ENCODE peak calls at places on chromosomes 7 and 10, in four cellular contexts. One of them, this sample, is unnamed.

GRCh38 chr7:81383848-81384247 is 386.0 kb downstream of the HGF start:
- DNase-seq in AG04449: no peak
- DNase-seq in choroid plexus epithelial cell: no peak
- DNase-seq in kidney epithelial cell: no peak
- DNase-seq in this sample: no peak

GRCh38 chr10:124306922-124307371 is 111.8 kb downstream of the OAT start:
- DNase-seq in AG04449: no peak
- DNase-seq in choroid plexus epithelial cell: no peak
- DNase-seq in kidney epithelial cell: peak
- DNase-seq in this sample: no peak

GRCh38 chr10:122251459-122252255 is 19.4 kb upstream of the BTBD16 start:
- DNase-seq in AG04449: no peak
- DNase-seq in choroid plexus epithelial cell: no peak
- DNase-seq in kidney epithelial cell: no peak
- DNase-seq in this sample: no peak

GRCh38 chr7:78490526-78490925 is 692.0 kb downstream of the PHTF2 start:
- DNase-seq in AG04449: no peak
- DNase-seq in choroid plexus epithelial cell: no peak
- DNase-seq in kidney epithelial cell: no peak
- DNase-seq in this sample: no peak

GRCh38 chr7:95910341-95910740 is 138.0 kb downstream of the DYNC1I1 start:
- DNase-seq in AG04449: no peak
- DNase-seq in choroid plexus epithelial cell: no peak
- DNase-seq in kidney epithelial cell: no peak
- DNase-seq in this sample: no peak

GRCh38 chr10:100759331-100759730 is 13.9 kb downstream of the PAX2 start:
- DNase-seq in AG04449: no peak
- DNase-seq in choroid plexus epithelial cell: no peak
- DNase-seq in kidney epithelial cell: no peak
- DNase-seq in this sample: no peak

GRCh38 chr7:15995027-15995426 is 308.5 kb upstream of the MEOX2 start:
- DNase-seq in AG04449: no peak
- DNase-seq in choroid plexus epithelial cell: no peak
- DNase-seq in kidney epithelial cell: no peak
- DNase-seq in this sample: no peak

GRCh38 chr10:78910886-78911285 is 157.9 kb upstream of the ZMIZ1 start:
- DNase-seq in AG04449: no peak
- DNase-seq in choroid plexus epithelial cell: no peak
- DNase-seq in kidney epithelial cell: no peak
- DNase-seq in this sample: no peak

GRCh38 chr7:88401009-88401623 is 94.4 kb upstream of the STEAP4 start:
- DNase-seq in AG04449: no peak
- DNase-seq in choroid plexus epithelial cell: peak
- DNase-seq in kidney epithelial cell: no peak
- DNase-seq in this sample: no peak

GRCh38 chr10:18100664-18101063 is 39.6 kb upstream of the CACNB2 start:
- DNase-seq in AG04449: no peak
- DNase-seq in choroid plexus epithelial cell: peak
- DNase-seq in kidney epithelial cell: no peak
- DNase-seq in this sample: no peak

GRCh38 chr7:142645777-142646176 is 103.5 kb upstream of the PRSS1 start:
- DNase-seq in AG04449: no peak
- DNase-seq in choroid plexus epithelial cell: no peak
- DNase-seq in kidney epithelial cell: no peak
- DNase-seq in this sample: no peak

GRCh38 chr10:94500063-94500462 is 45.5 kb upstream of the HELLS start:
- DNase-seq in AG04449: no peak
- DNase-seq in choroid plexus epithelial cell: peak
- DNase-seq in kidney epithelial cell: no peak
- DNase-seq in this sample: no peak

GRCh38 chr7:50142421-50143113 is 49.5 kb upstream of the ZPBP start:
- DNase-seq in AG04449: no peak
- DNase-seq in choroid plexus epithelial cell: peak
- DNase-seq in kidney epithelial cell: no peak
- DNase-seq in this sample: peak

GRCh38 chr7:33192695-33193291 is 63.4 kb downstream of the BBS9 start:
- DNase-seq in AG04449: no peak
- DNase-seq in choroid plexus epithelial cell: no peak
- DNase-seq in kidney epithelial cell: no peak
- DNase-seq in this sample: no peak

GRCh38 chr7:2008936-2009540 is 223.7 kb downstream of the MAD1L1 start:
- DNase-seq in AG04449: no peak
- DNase-seq in choroid plexus epithelial cell: no peak
- DNase-seq in kidney epithelial cell: no peak
- DNase-seq in this sample: no peak

GRCh38 chr10:56349611-56350010 is 11.4 kb downstream of the ZWINT start:
- DNase-seq in AG04449: no peak
- DNase-seq in choroid plexus epithelial cell: no peak
- DNase-seq in kidney epithelial cell: no peak
- DNase-seq in this sample: no peak

GRCh38 chr10:67815571-67816059 is 22.4 kb downstream of the DNAJC12 start:
- DNase-seq in AG04449: no peak
- DNase-seq in choroid plexus epithelial cell: peak
- DNase-seq in kidney epithelial cell: no peak
- DNase-seq in this sample: no peak

GRCh38 chr7:152177696-152178404 is 152.4 kb downstream of the GALNT11 start:
- DNase-seq in AG04449: no peak
- DNase-seq in choroid plexus epithelial cell: no peak
- DNase-seq in kidney epithelial cell: no peak
- DNase-seq in this sample: no peak

GRCh38 chr10:51369903-51370302 is 295.6 kb downstream of the PRKG1 start:
- DNase-seq in AG04449: no peak
- DNase-seq in choroid plexus epithelial cell: peak
- DNase-seq in kidney epithelial cell: no peak
- DNase-seq in this sample: no peak

GRCh38 chr7:26200113-26200443 is 468 bp downstream of the HNRNPA2B1 start:
- DNase-seq in AG04449: no peak
- DNase-seq in choroid plexus epithelial cell: no peak
- DNase-seq in kidney epithelial cell: no peak
- DNase-seq in this sample: no peak

GRCh38 chr10:27819781-27820531 is 74.3 kb upstream of the MKX start:
- DNase-seq in AG04449: peak
- DNase-seq in choroid plexus epithelial cell: peak
- DNase-seq in kidney epithelial cell: peak
- DNase-seq in this sample: peak

GRCh38 chr7:151204383-151205032 is 5.8 kb downstream of the H2BK1 start:
- DNase-seq in AG04449: no peak
- DNase-seq in choroid plexus epithelial cell: no peak
- DNase-seq in kidney epithelial cell: no peak
- DNase-seq in this sample: no peak

GRCh38 chr7:29106128-29106988 is 40.0 kb downstream of the CPVL start:
- DNase-seq in AG04449: no peak
- DNase-seq in choroid plexus epithelial cell: peak
- DNase-seq in kidney epithelial cell: no peak
- DNase-seq in this sample: peak

GRCh38 chr10:89064764-89065163 is 74.2 kb downstream of the FAS start:
- DNase-seq in AG04449: no peak
- DNase-seq in choroid plexus epithelial cell: peak
- DNase-seq in kidney epithelial cell: no peak
- DNase-seq in this sample: no peak

GRCh38 chr10:97121084-97121483 is 64.7 kb downstream of the SLIT1 start:
- DNase-seq in AG04449: no peak
- DNase-seq in choroid plexus epithelial cell: no peak
- DNase-seq in kidney epithelial cell: no peak
- DNase-seq in this sample: no peak

GRCh38 chr10:60367431-60367830 is 22.2 kb downstream of the ANK3 start:
- DNase-seq in AG04449: no peak
- DNase-seq in choroid plexus epithelial cell: no peak
- DNase-seq in kidney epithelial cell: no peak
- DNase-seq in this sample: no peak

GRCh38 chr10:59126992-59127391 is 49.5 kb upstream of the PHYHIPL start:
- DNase-seq in AG04449: no peak
- DNase-seq in choroid plexus epithelial cell: no peak
- DNase-seq in kidney epithelial cell: no peak
- DNase-seq in this sample: no peak

DNA sequence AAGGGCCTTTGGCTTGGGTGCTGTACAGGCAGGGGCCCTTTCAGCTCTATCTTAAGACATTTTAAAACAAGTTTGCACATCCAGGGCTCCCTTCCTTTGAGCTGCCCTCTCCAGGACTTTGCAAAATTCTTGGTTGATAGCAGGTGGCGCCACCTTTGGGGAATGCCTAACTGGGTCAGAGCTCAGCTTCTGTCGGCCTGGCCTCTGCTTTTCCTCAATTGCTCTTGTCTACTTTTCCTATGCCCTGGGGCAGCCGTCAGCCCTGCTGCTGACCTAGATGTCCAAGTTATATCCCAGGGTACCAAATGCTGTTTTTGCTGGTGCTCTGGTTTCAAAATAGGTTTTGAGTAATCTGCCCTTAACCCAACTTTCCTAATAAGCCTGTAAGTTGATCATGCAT is 65.8 kb downstream of the APBB1IP start:
- DNase-seq in AG04449: no peak
- DNase-seq in choroid plexus epithelial cell: no peak
- DNase-seq in kidney epithelial cell: no peak
- DNase-seq in this sample: no peak
- TF ChIP-seq CTCF in AG04449: no peak
- TF ChIP-seq CTCF in choroid plexus epithelial cell: no peak
- TF ChIP-seq CTCF in kidney epithelial cell: peak
- TF ChIP-seq CTCF in this sample: peak

DNA sequence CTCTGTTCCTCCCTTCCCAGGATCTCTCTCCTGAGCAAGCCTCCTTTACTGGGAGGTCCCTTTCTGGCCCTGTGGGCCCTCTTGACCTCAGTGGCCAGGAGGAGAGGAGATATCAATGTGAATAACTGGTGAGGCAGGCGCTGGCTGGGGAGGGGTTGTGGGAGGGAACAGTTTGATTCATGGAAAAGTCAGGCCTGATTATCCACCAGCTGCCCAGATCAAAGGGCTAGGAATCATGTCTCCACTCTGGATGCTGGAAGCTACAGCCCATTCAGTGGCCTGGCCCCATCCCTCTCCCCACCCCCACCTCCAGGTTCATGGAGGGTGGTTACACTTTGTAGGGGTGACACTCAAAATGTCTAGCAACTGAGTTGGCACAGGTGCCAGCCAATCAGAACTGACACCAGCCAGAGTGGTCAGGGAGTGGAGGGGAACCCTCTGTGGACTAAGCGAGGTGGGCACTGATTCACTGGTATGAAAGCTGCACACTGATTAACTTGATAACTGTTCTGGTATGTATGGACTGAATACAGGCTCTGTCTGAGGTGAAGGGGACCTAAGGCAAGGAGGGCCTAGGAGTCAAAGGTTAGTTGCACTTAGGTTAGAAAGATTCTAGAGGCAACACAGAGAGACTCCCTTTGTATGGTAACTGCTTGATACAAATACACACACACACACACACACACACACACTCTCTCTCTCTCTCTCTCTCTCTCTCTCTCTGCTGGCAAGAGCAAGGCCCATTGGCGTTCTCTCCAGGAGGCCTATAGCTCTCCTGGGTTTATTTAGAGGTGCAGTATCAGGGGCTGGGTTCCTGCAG is 4.7 kb downstream of the PRRT4 start:
- DNase-seq in AG04449: no peak
- DNase-seq in choroid plexus epithelial cell: no peak
- DNase-seq in kidney epithelial cell: no peak
- DNase-seq in this sample: no peak
- TF ChIP-seq CTCF in AG04449: no peak
- TF ChIP-seq CTCF in choroid plexus epithelial cell: no peak
- TF ChIP-seq CTCF in kidney epithelial cell: no peak
- TF ChIP-seq CTCF in this sample: no peak

GRCh38 chr10:24515481-24515880 is 208.2 kb downstream of the ARHGAP21 start:
- DNase-seq in AG04449: no peak
- DNase-seq in choroid plexus epithelial cell: no peak
- DNase-seq in kidney epithelial cell: no peak
- DNase-seq in this sample: no peak

GRCh38 chr10:24518411-24518810 is 205.3 kb downstream of the ARHGAP21 start:
- DNase-seq in AG04449: no peak
- DNase-seq in choroid plexus epithelial cell: peak
- DNase-seq in kidney epithelial cell: no peak
- DNase-seq in this sample: no peak

GRCh38 chr10:24518981-24519597 is 204.6 kb downstream of the ARHGAP21 start:
- DNase-seq in AG04449: no peak
- DNase-seq in choroid plexus epithelial cell: peak
- DNase-seq in kidney epithelial cell: no peak
- DNase-seq in this sample: peak

GRCh38 chr10:24513155-24513554 is 210.5 kb downstream of the ARHGAP21 start:
- DNase-seq in AG04449: no peak
- DNase-seq in choroid plexus epithelial cell: peak
- DNase-seq in kidney epithelial cell: no peak
- DNase-seq in this sample: no peak
- TF ChIP-seq CTCF in AG04449: peak
- TF ChIP-seq CTCF in choroid plexus epithelial cell: peak
- TF ChIP-seq CTCF in kidney epithelial cell: no peak
- TF ChIP-seq CTCF in this sample: peak

DNA sequence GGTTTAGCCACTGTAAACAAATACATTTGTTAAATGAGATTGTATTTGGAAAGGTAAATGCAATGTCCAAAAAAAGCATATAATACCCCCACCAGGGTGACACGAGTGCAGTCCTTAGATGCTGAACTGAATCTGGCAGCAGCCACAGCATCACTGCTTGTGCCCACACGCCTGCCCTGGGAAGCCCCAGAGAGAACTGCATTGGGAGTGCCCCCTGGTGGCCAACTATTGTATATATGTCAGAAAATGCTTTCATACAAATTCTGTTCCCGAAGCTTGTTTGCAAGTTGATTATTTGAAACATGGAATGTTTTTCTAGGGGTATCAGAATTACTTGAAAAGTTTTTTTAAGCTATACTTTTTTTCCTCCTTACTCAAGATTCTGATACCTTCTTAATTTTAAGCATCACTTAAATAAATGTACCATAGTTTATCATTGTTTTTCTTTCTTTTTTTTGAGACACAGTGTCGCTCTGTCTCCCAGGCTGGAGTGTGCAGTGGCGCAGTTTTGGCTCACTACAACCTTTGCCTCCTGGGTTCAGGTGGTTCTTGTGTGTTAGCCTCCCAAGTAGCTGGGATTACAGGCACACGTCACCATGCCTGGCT is 50.1 kb downstream of the LANCL2 start:
- DNase-seq in AG04449: peak
- DNase-seq in choroid plexus epithelial cell: peak
- DNase-seq in kidney epithelial cell: peak
- DNase-seq in this sample: peak
- TF ChIP-seq CTCF in AG04449: peak
- TF ChIP-seq CTCF in choroid plexus epithelial cell: peak
- TF ChIP-seq CTCF in kidney epithelial cell: peak
- TF ChIP-seq CTCF in this sample: peak

GRCh38 chr7:117349545-117349944 is 26.7 kb upstream of the WNT2 start:
- DNase-seq in AG04449: no peak
- DNase-seq in choroid plexus epithelial cell: no peak
- DNase-seq in kidney epithelial cell: no peak
- DNase-seq in this sample: no peak
- TF ChIP-seq CTCF in AG04449: no peak
- TF ChIP-seq CTCF in choroid plexus epithelial cell: no peak
- TF ChIP-seq CTCF in kidney epithelial cell: no peak
- TF ChIP-seq CTCF in this sample: no peak